ENCODE peak calls at places on chromosomes 16 and 17, in ten cellular contexts. J is right lobe of liver, B is natural killer cell, L is endothelial cell of umbilical vein, R is mucosa of descending colon, T is fibroblast of pulmonary artery, E is cardiac muscle cell, G is Peyer's patch, C is B cell, N is cardiac fibroblast. V is an unnamed sample.

GRCh38 chr16:50683689-50684374 is 2.7 kb upstream of the SNX20 start:
- DNase-seq in J (no peak), B (peak; percentile 51), L (no peak), R (peak; percentile 60), T (no peak), E (no peak), G (peak; percentile 83), C (peak; percentile 88), N (no peak), V (no peak)

GRCh38 chr17:39393732-39394131 is 7.7 kb downstream of the FBXL20 start:
- DNase-seq in J (no peak), B (no peak), L (peak; percentile 11), R (no peak), T (peak; percentile 32), E (no peak), G (no peak), C (no peak), N (peak; percentile 31), V (no peak)

GRCh38 chr17:77429985-77430752 is 289.4 kb downstream of the SEC14L1 start:
- DNase-seq in J (peak; percentile 93), B (peak; percentile 75), L (peak; percentile 92), R (peak; percentile 90), T (peak; percentile 97), E (peak; percentile 96), G (peak; percentile 87), C (peak; percentile 82), N (peak; percentile 99), V (peak; percentile 95)

GRCh38 chr17:49779730-49780220 is 8.7 kb upstream of the KAT7 start:
- DNase-seq in J (no peak), B (no peak), L (peak; percentile 79), R (peak; percentile 66), T (peak; percentile 88), E (peak; percentile 47), G (peak; percentile 31), C (peak; percentile 49), N (peak; percentile 96), V (no peak)

GRCh38 chr16:10699756-10700155 is 5.0 kb upstream of the TEKT5 start:
- DNase-seq in J (no peak), B (no peak), L (no peak), R (no peak), T (no peak), E (no peak), G (no peak), C (no peak), N (no peak), V (no peak)

GRCh38 chr17:47850692-47851573 is at the start of gene SP6:
- DNase-seq in J (peak; percentile 76), B (peak; percentile 49), L (peak; percentile 58), R (peak; percentile 92), T (peak; percentile 47), E (peak; percentile 86), G (peak; percentile 32), C (no peak), N (peak; percentile 56), V (peak; percentile 55)

GRCh38 chr16:53098526-53099317 is 43.9 kb downstream of the CHD9 start:
- DNase-seq in J (peak; percentile 78), B (peak; percentile 54), L (peak; percentile 95), R (peak; percentile 74), T (peak; percentile 99), E (peak; percentile 22), G (peak; percentile 78), C (peak; percentile 83), N (peak; percentile 97), V (no peak)

GRCh38 chr17:57874434-57875108 is 24.7 kb upstream of the MRPS23 start:
- DNase-seq in J (peak; percentile 67), B (no peak), L (peak; percentile 94), R (peak; percentile 50), T (peak; percentile 87), E (peak; percentile 94), G (peak; percentile 31), C (no peak), N (peak; percentile 88), V (peak; percentile 68)

GRCh38 chr17:82881900-82882714 is 42.3 kb upstream of the ZNF750 start:
- DNase-seq in J (peak; percentile 80), B (no peak), L (no peak), R (peak; percentile 64), T (no peak), E (no peak), G (no peak), C (no peak), N (no peak), V (no peak)

GRCh38 chr16:14485131-14485551 is 144.9 kb downstream of the PARN start:
- DNase-seq in J (no peak), B (no peak), L (no peak), R (no peak), T (no peak), E (no peak), G (no peak), C (no peak), N (no peak), V (no peak)
- TF ChIP-seq CTCF in J (no peak), B (no peak), L (no peak), R (no peak), T (no peak), E (no peak), G (no peak), C (no peak), N (no peak), V (no peak)

GRCh38 chr16:2004795-2005517 is 4.7 kb downstream of the ZNF598 start:
- DNase-seq in J (no peak), B (no peak), L (no peak), R (no peak), T (no peak), E (no peak), G (no peak), C (no peak), N (no peak), V (no peak)

GRCh38 chr16:2007081-2007836 is 2.4 kb downstream of the ZNF598 start:
- DNase-seq in J (no peak), B (no peak), L (no peak), R (no peak), T (no peak), E (no peak), G (no peak), C (no peak), N (no peak), V (no peak)

GRCh38 chr16:2006317-2006716 is 3.3 kb downstream of the ZNF598 start:
- DNase-seq in J (no peak), B (no peak), L (no peak), R (no peak), T (no peak), E (no peak), G (no peak), C (no peak), N (no peak), V (no peak)

GRCh38 chr16:2003827-2004641 is 5.6 kb downstream of the ZNF598 start:
- DNase-seq in J (peak; percentile 88), B (peak; percentile 83), L (peak; percentile 73), R (peak; percentile 97), T (peak; percentile 84), E (peak; percentile 97), G (peak; percentile 93), C (peak; percentile 85), N (peak; percentile 87), V (peak; percentile 98)

GRCh38 chr16:2005646-2006045 is 4.0 kb downstream of the ZNF598 start:
- DNase-seq in J (peak; percentile 53), B (no peak), L (peak; percentile 45), R (no peak), T (no peak), E (no peak), G (no peak), C (no peak), N (no peak), V (no peak)
- TF ChIP-seq CTCF in J (no peak), B (no peak), L (peak; percentile 46), R (no peak), T (no peak), E (no peak), G (no peak), C (no peak), N (no peak), V (no peak)

DNA sequence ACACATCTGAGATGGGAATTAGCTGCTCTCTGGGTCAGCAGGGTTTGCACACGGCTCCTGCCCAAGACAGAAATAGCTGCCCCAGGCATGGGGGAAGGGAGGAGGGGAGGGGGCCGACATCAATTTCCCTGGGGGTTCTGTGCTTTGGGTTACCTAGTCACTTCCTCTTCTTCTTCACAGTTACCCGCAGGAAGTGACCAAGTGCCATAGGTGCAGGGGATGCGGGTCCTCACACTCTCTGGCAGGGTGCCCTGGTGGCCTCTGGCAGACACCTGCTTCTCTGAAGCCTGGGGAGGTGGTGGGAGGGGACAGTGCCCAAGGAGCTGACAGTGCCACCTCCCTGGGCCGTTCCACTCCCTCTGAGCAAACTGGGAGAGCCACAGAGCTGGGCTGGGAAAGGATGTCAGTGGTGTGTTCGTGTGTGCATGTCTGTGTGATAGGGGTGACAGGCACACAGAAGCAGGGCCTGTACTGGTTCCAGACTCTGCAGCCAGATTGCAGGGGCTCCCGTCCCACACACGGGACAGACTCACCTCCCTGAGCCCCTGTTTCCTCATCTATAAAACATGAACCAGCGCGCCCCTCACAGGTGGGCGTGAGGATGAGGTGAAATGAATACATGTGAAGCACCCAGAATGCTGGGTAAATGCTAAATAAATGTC is 18.2 kb downstream of the SCN4A start:
- DNase-seq in J (no peak), B (peak; percentile 48), L (no peak), R (no peak), T (no peak), E (no peak), G (peak; percentile 78), C (peak; percentile 83), N (no peak), V (no peak)
- TF ChIP-seq CTCF in J (no peak), B (no peak), L (no peak), R (no peak), T (no peak), E (no peak), G (no peak), C (no peak), N (no peak), V (no peak)

GRCh38 chr16:87411375-87412271 is 19.5 kb downstream of the MAP1LC3B start:
- DNase-seq in J (peak; percentile 50), B (no peak), L (no peak), R (no peak), T (no peak), E (no peak), G (no peak), C (no peak), N (no peak), V (no peak)

GRCh38 chr16:87412371-87412995 is 20.3 kb downstream of the MAP1LC3B start:
- DNase-seq in J (peak; percentile 48), B (no peak), L (no peak), R (no peak), T (no peak), E (no peak), G (no peak), C (no peak), N (no peak), V (no peak)

GRCh38 chr16:87410530-87410929 is 18.4 kb downstream of the MAP1LC3B start:
- DNase-seq in J (peak; percentile 51), B (no peak), L (no peak), R (no peak), T (no peak), E (no peak), G (no peak), C (no peak), N (no peak), V (no peak)

GRCh38 chr16:87409781-87410180 is 17.6 kb downstream of the MAP1LC3B start:
- DNase-seq in J (peak; percentile 23), B (no peak), L (no peak), R (no peak), T (no peak), E (no peak), G (no peak), C (no peak), N (no peak), V (no peak)

GRCh38 chr16:87410958-87411357 is 18.8 kb downstream of the MAP1LC3B start:
- DNase-seq in J (peak; percentile 46), B (no peak), L (no peak), R (no peak), T (no peak), E (no peak), G (no peak), C (no peak), N (no peak), V (no peak)
- TF ChIP-seq CTCF in J (no peak), B (no peak), L (no peak), R (no peak), T (no peak), E (no peak), G (no peak), C (no peak), N (no peak), V (no peak)